ENCODE peak calls at places on chromosomes 11 and 22, in five cellular contexts. Y, P, K, W and J are unnamed samples.

GRCh38 chr11:7480132-7480531 is 5.2 kb upstream of the OLFML1 start:
- DNase-seq in P (peak), Y (no peak), K (no peak), W (no peak), J (no peak)

GRCh38 chr11:82494988-82495432 is 238.7 kb downstream of the FAM181B start:
- DNase-seq in W (no peak), K (no peak), Y (no peak), P (no peak), J (no peak)

GRCh38 chr11:128628686-128629085 is 41.3 kb upstream of the ETS1 start:
- DNase-seq in P (no peak), K (no peak), Y (no peak), W (no peak), J (no peak)

GRCh38 chr11:69642549-69642912 is 1.6 kb downstream of the CCND1 start:
- DNase-seq in P (no peak), W (no peak), K (no peak), Y (no peak), J (no peak)

GRCh38 chr22:29377979-29378378 is 10.4 kb downstream of the AP1B1 start:
- DNase-seq in W (no peak), P (no peak), Y (no peak), K (peak), J (no peak)

GRCh38 chr11:111793863-111794262 is 27.7 kb upstream of the PPP2R1B start:
- DNase-seq in P (no peak), K (no peak), Y (peak), W (no peak), J (no peak)

GRCh38 chr11:69130586-69131566 is 24.9 kb upstream of the SMIM38 start:
- DNase-seq in P (no peak), Y (no peak), K (no peak), W (no peak), J (no peak)

GRCh38 chr22:30210235-30210831 is 36.2 kb downstream of the LIF start:
- DNase-seq in P (no peak), Y (no peak), W (no peak), K (no peak), J (no peak)

GRCh38 chr11:118229274-118229847 is 4.5 kb upstream of the JAML start:
- DNase-seq in K (no peak), Y (no peak), P (no peak), W (no peak), J (no peak)

GRCh38 chr11:100851584-100852152 is 164.6 kb downstream of the ARHGAP42 start:
- DNase-seq in W (no peak), K (no peak), P (no peak), Y (no peak), J (no peak)

GRCh38 chr11:95767498-95767897 is 22.1 kb downstream of the FAM76B start:
- DNase-seq in Y (no peak), K (no peak), P (peak), W (no peak), J (no peak)

GRCh38 chr11:73320786-73321325 is 12.8 kb downstream of the ARHGEF17 start:
- DNase-seq in W (no peak), P (no peak), K (no peak), Y (no peak), J (no peak)

GRCh38 chr11:72836111-72836510 is 21.9 kb downstream of the ATG16L2 start:
- DNase-seq in K (no peak), W (no peak), Y (no peak), P (no peak), J (no peak)

GRCh38 chr11:12137938-12138731 is 27.7 kb downstream of the MICAL2 start:
- DNase-seq in K (no peak), Y (peak), P (peak), W (no peak), J (no peak)

GRCh38 chr11:61041755-61042518 is 60.4 kb upstream of the CD5 start:
- DNase-seq in K (no peak), P (no peak), Y (no peak), W (peak), J (no peak)

GRCh38 chr11:10725114-10725906 is 25.7 kb upstream of the CTR9 start:
- DNase-seq in W (peak), Y (peak), K (no peak), P (peak), J (peak)

GRCh38 chr11:72844356-72844755 is 30.1 kb downstream of the ATG16L2 start:
- DNase-seq in W (no peak), P (peak), Y (no peak), K (no peak), J (no peak)

GRCh38 chr11:12457030-12457600 is 79.7 kb downstream of the PARVA start:
- DNase-seq in W (no peak), P (no peak), K (no peak), Y (peak), J (no peak)

GRCh38 chr11:73334244-73335203 is 26.4 kb downstream of the ARHGEF17 start:
- DNase-seq in W (no peak), Y (peak), K (peak), P (peak), J (no peak)

GRCh38 chr11:116186592-116186991 is 586.2 kb downstream of the BUD13 start:
- DNase-seq in Y (no peak), K (no peak), W (no peak), P (no peak), J (no peak)

GRCh38 chr22:20165913-20166312 is 15.1 kb upstream of the CCDC188 start:
- DNase-seq in W (no peak), K (no peak), P (no peak), Y (no peak), J (no peak)

GRCh38 chr22:47054231-47055072 is 292.0 kb downstream of the TBC1D22A start:
- DNase-seq in K (no peak), Y (no peak), P (no peak), W (no peak), J (no peak)

GRCh38 chr11:133984828-133985227 is 28.1 kb upstream of the IGSF9B start:
- DNase-seq in K (no peak), Y (no peak), P (no peak), W (no peak), J (no peak)